ENCODE peak calls at places on chromosomes 16 and 17, in four cellular contexts. L, M, I and N are unnamed samples.

GRCh38 chr17:31427684-31428083 is 36.2 kb downstream of the RAB11FIP4 start:
- DNase-seq in M (no peak), L (no peak), I (no peak), N (no peak)

GRCh38 chr17:7056386-7056785 is 12.5 kb upstream of the SLC16A11 start:
- DNase-seq in I (no peak), L (no peak), M (no peak), N (no peak)

GRCh38 chr17:41267711-41268110 is 2.5 kb downstream of the KRTAP9-6 start:
- DNase-seq in M (no peak), I (no peak), L (no peak), N (no peak)

GRCh38 chr16:79613009-79613408 is 12.5 kb upstream of the MAF start:
- DNase-seq in I (no peak), M (no peak), L (no peak), N (no peak)

GRCh38 chr17:40100419-40100668 is at the start of gene NR1D1:
- DNase-seq in L (no peak), I (no peak), M (no peak), N (no peak)

GRCh38 chr17:11909348-11909747 is 87.9 kb downstream of the ZNF18 start:
- DNase-seq in I (no peak), L (no peak), M (no peak), N (peak; percentile 24)

GRCh38 chr16:75282811-75283281 is 31.4 kb upstream of the BCAR1 start:
- DNase-seq in M (no peak), L (no peak), I (no peak), N (peak; percentile 65)

GRCh38 chr16:67246081-67246944 is 968 bp downstream of the FHOD1 start:
- DNase-seq in I (peak; percentile 36), M (peak; percentile 95), L (peak; percentile 81), N (peak; percentile 87)

GRCh38 chr17:42608692-42609181 is 437 bp downstream of the RETREG3 start:
- DNase-seq in L (no peak), M (no peak), I (no peak), N (no peak)

GRCh38 chr17:80600586-80600985 is 55.9 kb downstream of the RPTOR start:
- DNase-seq in L (no peak), I (no peak), M (peak; percentile 60), N (peak; percentile 45)

GRCh38 chr16:79429276-79430128 is 171.0 kb downstream of the MAF start:
- DNase-seq in L (no peak), M (peak; percentile 89), I (no peak), N (no peak)

GRCh38 chr16:13436641-13437423 is 483.1 kb upstream of the ERCC4 start:
- DNase-seq in M (peak; percentile 94), L (no peak), I (no peak), N (no peak)

GRCh38 chr17:36647598-36647997 is 46.2 kb downstream of the MRM1 start:
- DNase-seq in L (peak; percentile 35), M (no peak), I (no peak), N (peak; percentile 54)

GRCh38 chr17:47733047-47733413 is at the start of gene TBX21:
- DNase-seq in M (peak; percentile 91), L (peak; percentile 61), I (peak; percentile 86), N (peak; percentile 81)

GRCh38 chr16:57266531-57267268 is 17.8 kb downstream of the PLLP start:
- DNase-seq in L (no peak), I (peak; percentile 23), M (peak; percentile 16), N (peak; percentile 7)

GRCh38 chr17:34885076-34885475 is 76.2 kb downstream of the CCT6B start:
- DNase-seq in M (no peak), L (no peak), I (no peak), N (no peak)

GRCh38 chr16:2426941-2427361 is 2.3 kb upstream of the CCNF start:
- DNase-seq in L (no peak), M (no peak), I (no peak), N (no peak)

GRCh38 chr16:60295451-60295850 is 1561.3 kb upstream of the GOT2 start:
- DNase-seq in I (no peak), L (no peak), M (no peak), N (no peak)

GRCh38 chr17:55895112-55895759 is 144.4 kb downstream of the PCTP start:
- DNase-seq in M (no peak), I (no peak), L (no peak), N (no peak)